ENCODE peak calls at places on chromosome X, in five cellular contexts. One of them, this sample, is unnamed.
A peak's percentile ranks its signal among the peaks of the same experiment; 100 is the strongest.

GRCh38 chrX:91080822-91081221 is 353.8 kb upstream of the PABPC5 start:
- DNase-seq in IMR-90: no peak
- DNase-seq in Peyer's patch: no peak
- DNase-seq in HCT116: no peak
- DNase-seq in suprapubic skin: no peak
- DNase-seq in this sample: no peak

GRCh38 chrX:68983004-68983857 is 154.4 kb downstream of the EFNB1 start:
- DNase-seq in suprapubic skin: no peak
- DNase-seq in Peyer's patch: no peak
- DNase-seq in HCT116: no peak
- DNase-seq in IMR-90: no peak
- DNase-seq in this sample: peak; percentile 26

GRCh38 chrX:20913760-20914159 is 460.5 kb upstream of the CNKSR2 start:
- DNase-seq in HCT116: no peak
- DNase-seq in IMR-90: no peak
- DNase-seq in Peyer's patch: no peak
- DNase-seq in suprapubic skin: no peak
- DNase-seq in this sample: no peak

GRCh38 chrX:109826954-109827708 is 94.1 kb upstream of the ACSL4 start:
- DNase-seq in suprapubic skin: no peak
- DNase-seq in HCT116: no peak
- DNase-seq in IMR-90: peak; percentile 89
- DNase-seq in Peyer's patch: no peak
- DNase-seq in this sample: no peak

GRCh38 chrX:72349190-72349589 is 43.5 kb upstream of the CITED1 start:
- DNase-seq in suprapubic skin: no peak
- DNase-seq in HCT116: no peak
- DNase-seq in Peyer's patch: no peak
- DNase-seq in IMR-90: no peak
- DNase-seq in this sample: no peak

GRCh38 chrX:17860811-17861495 is at the start of gene RAI2:
- DNase-seq in suprapubic skin: peak; percentile 78
- DNase-seq in IMR-90: no peak
- DNase-seq in HCT116: no peak
- DNase-seq in Peyer's patch: peak; percentile 55
- DNase-seq in this sample: no peak

GRCh38 chrX:40418413-40419195 is 162.2 kb upstream of the ATP6AP2 start:
- DNase-seq in suprapubic skin: no peak
- DNase-seq in HCT116: no peak
- DNase-seq in IMR-90: no peak
- DNase-seq in Peyer's patch: no peak
- DNase-seq in this sample: no peak

GRCh38 chrX:131288738-131289511 is at the start of gene IGSF1:
- DNase-seq in Peyer's patch: no peak
- DNase-seq in HCT116: no peak
- DNase-seq in suprapubic skin: no peak
- DNase-seq in IMR-90: no peak
- DNase-seq in this sample: no peak

GRCh38 chrX:77119706-77120105 is 327.5 kb upstream of the FGF16 start:
- DNase-seq in HCT116: no peak
- DNase-seq in Peyer's patch: no peak
- DNase-seq in suprapubic skin: no peak
- DNase-seq in IMR-90: no peak
- DNase-seq in this sample: no peak

GRCh38 chrX:69117876-69118526 is 47.3 kb downstream of the PJA1 start:
- DNase-seq in HCT116: no peak
- DNase-seq in Peyer's patch: no peak
- DNase-seq in IMR-90: no peak
- DNase-seq in suprapubic skin: no peak
- DNase-seq in this sample: no peak

GRCh38 chrX:24259544-24260240 is 54.2 kb downstream of the SUPT20HL2 start:
- DNase-seq in suprapubic skin: no peak
- DNase-seq in IMR-90: peak; percentile 80
- DNase-seq in HCT116: peak; percentile 50
- DNase-seq in Peyer's patch: no peak
- DNase-seq in this sample: no peak

GRCh38 chrX:115696939-115697338 is 136.0 kb downstream of the PLS3 start:
- DNase-seq in suprapubic skin: no peak
- DNase-seq in Peyer's patch: no peak
- DNase-seq in HCT116: no peak
- DNase-seq in IMR-90: no peak
- DNase-seq in this sample: no peak

GRCh38 chrX:150697641-150698040 is 4.4 kb downstream of the MTMR1 start:
- DNase-seq in suprapubic skin: no peak
- DNase-seq in Peyer's patch: no peak
- DNase-seq in IMR-90: no peak
- DNase-seq in HCT116: no peak
- DNase-seq in this sample: no peak

GRCh38 chrX:1935805-1936204 is 320.9 kb downstream of the ASMT start:
- DNase-seq in HCT116: no peak
- DNase-seq in Peyer's patch: no peak
- DNase-seq in IMR-90: no peak
- DNase-seq in suprapubic skin: no peak
- DNase-seq in this sample: no peak

GRCh38 chrX:117645639-117646038 is 471.0 kb downstream of the KLHL13 start:
- DNase-seq in suprapubic skin: no peak
- DNase-seq in Peyer's patch: no peak
- DNase-seq in IMR-90: no peak
- DNase-seq in HCT116: no peak
- DNase-seq in this sample: no peak

GRCh38 chrX:19865567-19866363 is 21.6 kb downstream of the SH3KBP1 start:
- DNase-seq in IMR-90: no peak
- DNase-seq in Peyer's patch: no peak
- DNase-seq in HCT116: no peak
- DNase-seq in suprapubic skin: no peak
- DNase-seq in this sample: no peak

GRCh38 chrX:13774696-13775095 is 40.1 kb downstream of the OFD1 start:
- DNase-seq in Peyer's patch: no peak
- DNase-seq in HCT116: no peak
- DNase-seq in IMR-90: peak; percentile 23
- DNase-seq in suprapubic skin: no peak
- DNase-seq in this sample: no peak

GRCh38 chrX:54495814-54496516 is at the start of gene FGD1:
- DNase-seq in HCT116: no peak
- DNase-seq in suprapubic skin: no peak
- DNase-seq in Peyer's patch: peak; percentile 74
- DNase-seq in IMR-90: peak; percentile 41
- DNase-seq in this sample: peak; percentile 91

GRCh38 chrX:39705299-39705698 is 392.5 kb downstream of the BCOR start:
- DNase-seq in IMR-90: peak; percentile 88
- DNase-seq in HCT116: peak; percentile 29
- DNase-seq in Peyer's patch: peak; percentile 73
- DNase-seq in suprapubic skin: no peak
- DNase-seq in this sample: no peak

GRCh38 chrX:8591526-8591925 is 126.9 kb downstream of the VCX3B start:
- DNase-seq in HCT116: no peak
- DNase-seq in Peyer's patch: no peak
- DNase-seq in suprapubic skin: no peak
- DNase-seq in IMR-90: no peak
- DNase-seq in this sample: no peak

GRCh38 chrX:75596178-75596577 is 73.3 kb upstream of the ZDHHC15 start:
- DNase-seq in Peyer's patch: no peak
- DNase-seq in IMR-90: no peak
- DNase-seq in suprapubic skin: no peak
- DNase-seq in HCT116: no peak
- DNase-seq in this sample: no peak

GRCh38 chrX:112852850-112853249 is 12.2 kb upstream of the AMOT start:
- DNase-seq in Peyer's patch: no peak
- DNase-seq in suprapubic skin: no peak
- DNase-seq in HCT116: no peak
- DNase-seq in IMR-90: no peak
- DNase-seq in this sample: no peak

GRCh38 chrX:9859711-9860555 is 73.7 kb downstream of the SHROOM2 start:
- DNase-seq in IMR-90: peak; percentile 83
- DNase-seq in suprapubic skin: no peak
- DNase-seq in HCT116: no peak
- DNase-seq in Peyer's patch: no peak
- DNase-seq in this sample: no peak
- H3K4me1 ChIP-seq in IMR-90: peaks cover 6% of the 10 kb centered on the region
- H3K4me1 ChIP-seq in suprapubic skin: no peaks in the 10 kb centered on the region
- H3K4me1 ChIP-seq in HCT116: peaks cover 2% of the 10 kb centered on the region
- H3K4me1 ChIP-seq in Peyer's patch: no peaks in the 10 kb centered on the region
- H3K4me1 ChIP-seq in this sample: no peaks in the 10 kb centered on the region

DNA sequence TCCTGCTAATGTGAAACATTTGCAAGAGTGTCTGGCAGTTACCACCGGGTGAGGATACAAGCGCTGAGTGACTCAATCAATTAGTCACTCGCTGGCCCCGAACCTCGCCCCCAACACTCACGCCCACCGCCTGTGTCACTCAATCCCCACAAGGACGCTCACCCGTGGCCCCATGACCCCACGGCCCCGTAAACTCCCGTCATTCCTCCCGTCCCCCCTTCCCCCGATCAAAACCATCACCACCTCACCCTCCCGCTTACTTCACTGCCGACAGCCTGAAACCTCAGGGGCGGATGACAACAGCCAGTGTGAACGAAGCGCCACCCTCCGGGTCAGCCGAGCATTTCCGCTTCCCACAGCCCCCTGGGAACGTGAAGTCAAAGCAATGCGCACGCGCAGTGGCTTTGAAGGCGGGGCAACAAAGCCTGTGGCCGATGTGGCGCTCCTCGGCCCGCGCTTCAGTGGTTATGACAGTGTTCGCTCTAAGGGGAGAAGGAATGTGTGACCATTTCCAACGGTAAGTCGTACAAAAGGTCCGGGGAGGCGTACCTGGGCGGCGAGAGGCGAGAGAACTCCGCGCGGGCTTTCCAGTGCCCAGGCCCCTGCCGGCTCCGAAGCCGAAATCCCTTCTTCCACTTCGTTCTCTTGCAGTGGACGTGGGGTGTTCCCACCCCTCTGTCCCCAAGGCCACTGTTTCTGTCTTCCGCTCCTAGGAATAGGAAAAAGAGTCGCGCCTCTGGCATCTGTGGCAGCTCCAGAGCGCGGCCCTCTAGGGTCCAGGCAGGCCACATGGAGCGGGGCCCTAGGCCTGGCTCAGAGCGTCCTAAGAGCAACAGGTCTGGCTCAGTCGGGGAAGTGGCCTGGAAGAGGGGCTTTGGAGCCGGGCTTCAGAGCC is at the start of gene ZNF674:
- DNase-seq in HCT116: peak; percentile 84
- DNase-seq in IMR-90: peak; percentile 93
- DNase-seq in Peyer's patch: peak; percentile 91
- DNase-seq in suprapubic skin: peak; percentile 94
- DNase-seq in this sample: peak; percentile 94
- TF ChIP-seq POLR2A in HCT116: peak; percentile 46
- TF ChIP-seq POLR2A in IMR-90: peak; percentile 88
- TF ChIP-seq POLR2A in Peyer's patch: peak; percentile 60
- TF ChIP-seq POLR2A in suprapubic skin: peak; percentile 57
- TF ChIP-seq POLR2A in this sample: no peak

GRCh38 chrX:10579753-10580060 is 40.7 kb downstream of the MID1 start:
- DNase-seq in suprapubic skin: no peak
- DNase-seq in IMR-90: peak; percentile 37
- DNase-seq in HCT116: peak; percentile 70
- DNase-seq in Peyer's patch: no peak
- DNase-seq in this sample: no peak
- H3K4me1 ChIP-seq in suprapubic skin: peaks cover 16% of the 10 kb centered on the region
- H3K4me1 ChIP-seq in IMR-90: peaks cover 7% of the 10 kb centered on the region
- H3K4me1 ChIP-seq in HCT116: peaks cover 87% of the 10 kb centered on the region
- H3K4me1 ChIP-seq in Peyer's patch: no peaks in the 10 kb centered on the region
- H3K4me1 ChIP-seq in this sample: peaks cover 7% of the 10 kb centered on the region

DNA sequence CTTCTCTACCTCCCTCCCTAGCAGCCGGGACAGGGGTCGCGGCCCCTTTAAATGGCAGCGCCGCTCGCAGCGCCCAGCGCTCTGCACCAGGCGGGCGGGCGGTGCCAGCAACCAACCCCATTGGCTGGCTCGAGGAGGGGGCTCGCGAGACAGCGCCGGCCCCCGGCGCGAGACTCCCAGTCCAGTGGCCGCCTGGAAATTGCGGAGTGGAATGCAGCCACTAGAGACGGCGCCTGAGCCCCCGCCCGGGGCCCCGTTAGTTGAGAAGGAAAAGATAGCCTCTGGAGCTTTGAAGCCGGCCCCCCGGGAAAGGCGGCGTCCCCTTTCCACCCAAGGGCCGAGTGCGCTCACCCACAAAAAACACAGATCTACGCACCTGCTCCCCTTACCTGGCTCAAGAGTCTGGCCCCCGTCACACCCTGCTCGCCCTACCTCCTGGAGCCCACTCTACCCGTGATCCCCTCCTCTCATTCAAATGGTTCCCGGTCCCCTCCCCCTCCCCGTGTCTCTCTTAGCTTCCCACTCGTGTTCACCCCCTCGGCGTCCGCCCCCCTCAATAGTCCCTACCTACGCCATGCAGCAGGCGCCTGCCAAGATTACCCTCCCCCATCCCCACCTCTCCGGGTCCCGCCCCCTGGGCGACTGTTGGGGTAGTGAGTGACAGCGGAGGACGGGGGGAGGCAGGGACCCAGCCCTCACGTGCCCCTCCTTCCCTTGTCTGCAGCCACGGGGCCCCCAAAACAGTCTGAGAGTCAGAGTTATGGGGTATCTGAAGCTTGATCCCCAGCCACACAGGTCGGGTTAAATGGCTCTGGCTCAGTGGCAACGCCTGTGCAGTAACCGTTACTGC is at the start of gene ZMYM3:
- DNase-seq in IMR-90: peak; percentile 76
- DNase-seq in HCT116: peak; percentile 50
- DNase-seq in suprapubic skin: peak; percentile 87
- DNase-seq in Peyer's patch: peak; percentile 82
- DNase-seq in this sample: peak; percentile 93
- TF ChIP-seq POLR2A in IMR-90: no peak
- TF ChIP-seq POLR2A in HCT116: no peak
- TF ChIP-seq POLR2A in suprapubic skin: no peak
- TF ChIP-seq POLR2A in Peyer's patch: peak; percentile 33
- TF ChIP-seq POLR2A in this sample: no peak

DNA sequence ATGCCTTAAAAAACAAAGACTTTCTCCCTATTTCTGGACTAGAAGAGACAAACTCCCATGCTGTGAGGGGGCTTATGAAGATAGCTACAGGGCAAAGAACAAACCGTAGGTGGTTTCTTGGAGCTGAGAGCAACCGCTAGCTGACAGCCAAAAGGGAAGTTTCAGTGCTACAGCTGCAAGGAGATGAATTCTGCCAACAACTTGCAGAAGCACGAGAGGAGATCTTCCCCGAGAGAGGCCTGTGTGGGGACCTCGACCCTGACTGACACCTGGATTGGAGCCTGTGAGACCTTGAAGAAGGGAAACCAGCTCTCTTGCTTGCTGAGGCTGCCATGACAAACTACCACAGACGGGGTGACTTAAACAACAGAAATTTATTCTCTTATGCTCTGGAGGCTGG is 183.8 kb upstream of the VCX3A start:
- DNase-seq in suprapubic skin: no peak
- DNase-seq in IMR-90: no peak
- DNase-seq in Peyer's patch: no peak
- DNase-seq in HCT116: no peak
- DNase-seq in this sample: no peak
- H3K4me1 ChIP-seq in suprapubic skin: no peaks in the 10 kb centered on the region
- H3K4me1 ChIP-seq in IMR-90: no peaks in the 10 kb centered on the region
- H3K4me1 ChIP-seq in Peyer's patch: no peaks in the 10 kb centered on the region
- H3K4me1 ChIP-seq in HCT116: no peaks in the 10 kb centered on the region
- H3K4me1 ChIP-seq in this sample: no peaks in the 10 kb centered on the region